ENCODE peak calls at places on chromosome 18, in nine cellular contexts. Q is OCI-LY7, H is prostate gland, O is AG04449, W is cardiac fibroblast, J is neural crest cell, V is epithelial cell of esophagus, C is H9, M is AG10803. T is an unnamed sample.
A peak's percentile ranks its signal among the peaks of the same experiment; 100 is the strongest.

GRCh38 chr18:3526421-3527354 is 76.7 kb downstream of the TGIF1 start:
- DNase-seq in Q (no peak), H (no peak), O (no peak), W (peak; percentile 67), J (peak; percentile 10), V (no peak), C (no peak), M (peak; percentile 67), T (no peak)

GRCh38 chr18:3207565-3207964 is 12.2 kb downstream of the MYOM1 start:
- DNase-seq in Q (no peak), H (no peak), O (no peak), W (no peak), J (no peak), V (peak; percentile 79), C (no peak), M (no peak), T (peak; percentile 64)

GRCh38 chr18:54671291-54671881 is 80.3 kb downstream of the DYNAP start:
- DNase-seq in Q (peak; percentile 34), H (no peak), O (no peak), W (peak; percentile 63), J (no peak), V (peak; percentile 56), C (no peak), M (peak; percentile 48), T (peak; percentile 59)

GRCh38 chr18:57586243-57587049 is at the start of gene FECH:
- DNase-seq in Q (peak; percentile 37), H (peak; percentile 63), O (no peak), W (peak; percentile 79), J (peak; percentile 41), V (peak; percentile 72), C (peak; percentile 54), M (peak; percentile 77), T (peak; percentile 61)

GRCh38 chr18:43601432-43601831 is 324.1 kb upstream of the SYT4 start:
- DNase-seq in Q (no peak), H (no peak), O (no peak), W (no peak), J (no peak), V (no peak), C (no peak), M (no peak), T (no peak)

GRCh38 chr18:54004828-54005227 is 219.6 kb downstream of the MBD2 start:
- DNase-seq in Q (no peak), H (no peak), O (no peak), W (peak; percentile 13), J (no peak), V (peak; percentile 17), C (peak; percentile 61), M (peak; percentile 6), T (peak; percentile 43)

GRCh38 chr18:57208056-57208455 is 61.2 kb downstream of the BOD1L2 start:
- DNase-seq in Q (no peak), H (no peak), O (no peak), W (no peak), J (no peak), V (no peak), C (no peak), M (no peak), T (no peak)

GRCh38 chr18:38369772-38370690 is 804.4 kb upstream of the CELF4 start:
- DNase-seq in Q (no peak), H (no peak), O (no peak), W (no peak), J (no peak), V (peak; percentile 23), C (no peak), M (no peak), T (peak; percentile 11)

GRCh38 chr18:5285326-5285725 is 10.2 kb downstream of the ZBTB14 start:
- DNase-seq in Q (peak; percentile 49), H (no peak), O (no peak), W (no peak), J (no peak), V (no peak), C (no peak), M (no peak), T (no peak)

DNA sequence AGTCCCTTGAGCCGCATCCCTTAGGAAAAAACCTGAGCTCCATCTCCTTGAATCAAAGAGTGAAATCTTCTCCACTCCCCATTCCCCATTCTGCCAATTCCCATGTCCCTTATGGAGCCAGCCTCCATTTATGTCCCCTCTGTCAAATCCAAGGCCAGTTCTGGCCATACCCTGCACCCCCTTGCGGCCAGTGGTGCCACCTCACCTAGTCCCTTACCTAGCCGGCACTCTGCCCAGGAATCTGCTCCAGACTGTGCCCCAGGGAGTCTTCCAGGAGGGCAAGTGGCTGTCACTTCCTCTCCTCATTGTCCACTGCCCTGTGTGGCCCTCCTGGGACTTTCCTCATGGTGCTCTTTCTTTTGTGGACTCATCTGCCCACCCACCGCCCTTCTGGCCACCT is 195.4 kb upstream of the RMP24 start:
- DNase-seq in Q (no peak), H (no peak), O (no peak), W (no peak), J (no peak), V (no peak), C (peak; percentile 61), M (no peak), T (no peak)
- TF ChIP-seq CTCF in Q (no peak), H (no peak), O (no peak), W (no peak), J (no peak), V (no peak), C (peak; percentile 40), M (no peak), T (no peak)

GRCh38 chr18:49664086-49664890 is 102.4 kb downstream of the LIPG start:
- DNase-seq in Q (no peak), H (no peak), O (no peak), W (peak; percentile 63), J (no peak), V (no peak), C (peak; percentile 65), M (no peak), T (no peak)

GRCh38 chr18:49668583-49669290 is 106.9 kb downstream of the LIPG start:
- DNase-seq in Q (no peak), H (no peak), O (no peak), W (peak; percentile 89), J (no peak), V (peak; percentile 24), C (no peak), M (no peak), T (no peak)

GRCh38 chr18:49666045-49666444 is 104.2 kb downstream of the LIPG start:
- DNase-seq in Q (no peak), H (no peak), O (no peak), W (peak; percentile 32), J (no peak), V (peak; percentile 46), C (no peak), M (peak; percentile 16), T (peak; percentile 14)

GRCh38 chr18:49669403-49669802 is 107.5 kb downstream of the LIPG start:
- DNase-seq in Q (no peak), H (no peak), O (no peak), W (no peak), J (no peak), V (peak; percentile 94), C (no peak), M (no peak), T (no peak)

DNA sequence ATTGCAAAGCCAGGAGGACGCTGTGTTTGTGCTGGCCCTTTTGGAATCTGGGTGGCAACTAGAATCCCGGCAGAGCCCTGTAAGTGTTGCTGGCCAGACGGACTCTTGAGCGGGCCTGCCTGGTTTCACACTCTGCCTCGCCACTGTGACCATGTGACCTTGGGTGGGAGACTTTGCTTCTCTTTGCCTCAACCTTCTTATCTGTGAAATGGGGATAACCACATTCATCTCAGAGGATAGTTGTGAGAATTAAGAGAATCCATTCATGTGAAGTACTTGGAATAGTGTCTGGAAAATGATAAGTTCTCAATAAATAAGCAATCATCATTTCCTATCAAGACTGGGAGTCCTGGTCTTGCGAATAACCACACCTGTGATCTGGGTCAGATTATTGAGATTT is 105.6 kb downstream of the LIPG start:
- DNase-seq in Q (no peak), H (no peak), O (no peak), W (no peak), J (no peak), V (no peak), C (no peak), M (no peak), T (no peak)
- TF ChIP-seq CTCF in Q (no peak), H (no peak), O (no peak), W (no peak), J (no peak), V (no peak), C (no peak), M (no peak), T (no peak)

GRCh38 chr18:11392974-11393373 is 216.4 kb upstream of the SLC35G4 start:
- DNase-seq in Q (no peak), H (no peak), O (no peak), W (no peak), J (no peak), V (no peak), C (no peak), M (no peak), T (no peak)

GRCh38 chr18:11391636-11392035 is 217.8 kb upstream of the SLC35G4 start:
- DNase-seq in Q (no peak), H (no peak), O (no peak), W (peak; percentile 5), J (no peak), V (no peak), C (no peak), M (no peak), T (no peak)

GRCh38 chr18:11392292-11392691 is 217.1 kb upstream of the SLC35G4 start:
- DNase-seq in Q (peak; percentile 3), H (no peak), O (no peak), W (no peak), J (no peak), V (no peak), C (peak; percentile 66), M (no peak), T (no peak)

GRCh38 chr18:11389281-11389680 is 220.1 kb upstream of the SLC35G4 start:
- DNase-seq in Q (no peak), H (no peak), O (no peak), W (no peak), J (no peak), V (no peak), C (no peak), M (no peak), T (no peak)

DNA sequence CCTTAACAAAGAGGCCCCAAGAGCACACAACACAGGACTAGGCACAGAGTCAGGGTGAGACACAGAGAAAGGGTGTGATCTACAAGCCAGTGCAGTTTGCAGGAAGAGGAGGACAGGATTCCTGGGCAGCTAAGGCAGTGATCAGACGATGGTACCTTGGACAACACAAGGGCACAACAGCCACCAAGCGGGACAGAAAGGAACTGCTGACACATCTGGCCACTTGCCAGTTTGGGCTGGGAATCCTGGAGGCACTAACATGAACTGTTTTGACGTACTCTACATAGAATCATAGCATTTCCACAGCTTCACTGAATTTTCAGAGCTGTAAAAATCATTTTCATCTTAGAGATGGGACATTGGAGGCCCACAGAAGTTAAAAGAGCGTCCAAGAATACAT is 221.5 kb upstream of the SLC35G4 start:
- DNase-seq in Q (no peak), H (no peak), O (no peak), W (peak; percentile 51), J (no peak), V (peak; percentile 0), C (peak; percentile 46), M (peak; percentile 37), T (peak; percentile 84)
- TF ChIP-seq CTCF in Q (no peak), H (no peak), O (no peak), W (peak; percentile 53), J (no peak), V (no peak), C (peak; percentile 55), M (peak; percentile 36), T (peak; percentile 46)

DNA sequence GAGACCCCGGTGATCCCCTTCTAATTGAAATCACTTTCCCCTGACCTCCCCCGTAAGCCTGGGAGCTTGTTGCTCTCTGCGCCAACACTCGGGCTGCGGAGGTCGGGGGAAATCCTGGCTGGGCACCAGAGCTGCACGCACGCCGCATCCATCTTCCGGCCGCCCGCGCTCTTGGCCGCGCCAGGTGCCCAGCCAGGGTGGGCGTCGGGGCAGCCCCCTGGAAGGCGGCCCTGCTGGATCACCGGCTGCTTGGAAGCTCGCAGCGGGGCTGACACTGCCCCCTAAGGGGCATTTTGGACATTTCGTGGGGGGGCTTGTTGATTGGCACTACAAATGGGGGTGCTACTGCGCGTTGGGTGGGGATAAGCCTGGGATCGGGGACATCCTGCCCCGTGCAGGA is 280.3 kb upstream of the SKOR2 start:
- DNase-seq in Q (no peak), H (no peak), O (no peak), W (no peak), J (no peak), V (no peak), C (peak; percentile 47), M (no peak), T (no peak)
- TF ChIP-seq CTCF in Q (peak; percentile 13), H (no peak), O (no peak), W (no peak), J (no peak), V (no peak), C (peak; percentile 60), M (peak; percentile 24), T (no peak)